ENCODE peak calls at places on chromosomes 6 and 20, in six cellular contexts. P is GM12878, G is K562, U is HCT116, B is HepG2, J is SK-N-SH. H is an unnamed sample.

GRCh38 chr6:31407699-31408098 is 4.3 kb downstream of the MICA start:
- DNase-seq in P (no peak), G (no peak), U (no peak), B (no peak), J (no peak), H (no peak)

GRCh38 chr20:1225729-1226313 is at the start of gene RAD21L1:
- DNase-seq in P (no peak), G (peak), U (peak), B (no peak), J (peak), H (peak)

GRCh38 chr6:17884501-17885039 is 102.9 kb downstream of the KIF13A start:
- DNase-seq in P (peak), G (no peak), U (no peak), B (no peak), J (no peak), H (no peak)

GRCh38 chr20:50654899-50655298 is 36.4 kb downstream of the RIPOR3 start:
- DNase-seq in P (no peak), G (no peak), U (no peak), B (no peak), J (no peak), H (no peak)

GRCh38 chr6:168004945-168005344 is 7.5 kb downstream of the KIF25 start:
- DNase-seq in P (no peak), G (no peak), U (no peak), B (no peak), J (no peak), H (no peak)

GRCh38 chr6:101341926-101342325 is 51.6 kb upstream of the GRIK2 start:
- DNase-seq in P (no peak), G (no peak), U (no peak), B (no peak), J (no peak), H (no peak)

GRCh38 chr20:63980806-63981728 is at the start of gene PRPF6:
- DNase-seq in P (peak), G (peak), U (peak), B (peak), J (peak), H (peak)

GRCh38 chr20:24833592-24833991 is 115.5 kb upstream of the CST7 start:
- DNase-seq in P (no peak), G (no peak), U (no peak), B (no peak), J (no peak), H (no peak)

GRCh38 chr6:161233986-161234620 is 39.8 kb downstream of the AGPAT4 start:
- DNase-seq in P (no peak), G (no peak), U (peak), B (no peak), J (peak), H (no peak)

GRCh38 chr6:137873273-137873762 is 6.3 kb downstream of the TNFAIP3 start:
- DNase-seq in P (peak), G (no peak), U (no peak), B (peak), J (no peak), H (no peak)

GRCh38 chr6:129189266-129189665 is 306.3 kb downstream of the LAMA2 start:
- DNase-seq in P (no peak), G (no peak), U (no peak), B (no peak), J (no peak), H (no peak)

GRCh38 chr6:11324453-11325023 is 92.1 kb upstream of the NEDD9 start:
- DNase-seq in P (peak), G (no peak), U (no peak), B (no peak), J (no peak), H (no peak)

GRCh38 chr6:20724443-20724842 is 190.2 kb downstream of the CDKAL1 start:
- DNase-seq in P (no peak), G (no peak), U (no peak), B (no peak), J (no peak), H (no peak)

GRCh38 chr6:166611631-166612030 is 15.4 kb downstream of the RPS6KA2 start:
- DNase-seq in P (no peak), G (no peak), U (no peak), B (no peak), J (no peak), H (peak)

GRCh38 chr6:9204171-9204570 is 768.8 kb upstream of the SLC35B3 start:
- DNase-seq in P (no peak), G (no peak), U (peak), B (no peak), J (no peak), H (peak)

GRCh38 chr6:73746776-73747175 is 50.8 kb downstream of the CD109 start:
- DNase-seq in P (no peak), G (no peak), U (no peak), B (no peak), J (no peak), H (no peak)

GRCh38 chr20:46624941-46625340 is 26.3 kb downstream of the SLC13A3 start:
- DNase-seq in P (no peak), G (no peak), U (no peak), B (no peak), J (no peak), H (no peak)

GRCh38 chr6:6516643-6517042 is 71.9 kb upstream of the LY86 start:
- DNase-seq in P (peak), G (no peak), U (no peak), B (no peak), J (no peak), H (no peak)

GRCh38 chr20:12591949-12592470 is 416.8 kb upstream of the SPTLC3 start:
- DNase-seq in P (no peak), G (no peak), U (no peak), B (no peak), J (no peak), H (no peak)

GRCh38 chr6:11194399-11195274 is 37.8 kb downstream of the NEDD9 start:
- DNase-seq in P (no peak), G (no peak), U (no peak), B (no peak), J (no peak), H (no peak)

GRCh38 chr6:158033751-158034702 is 52.4 kb downstream of the SYNJ2 start:
- DNase-seq in P (no peak), G (no peak), U (no peak), B (peak), J (no peak), H (no peak)

GRCh38 chr20:15700147-15700765 is 873.0 kb downstream of the KIF16B start:
- DNase-seq in P (no peak), G (no peak), U (no peak), B (no peak), J (peak), H (peak)

GRCh38 chr20:50968289-50968688 is 9.7 kb downstream of the MOCS3 start:
- DNase-seq in P (no peak), G (no peak), U (no peak), B (no peak), J (no peak), H (no peak)

GRCh38 chr6:138509371-138509770 is 10.1 kb upstream of the NHSL1 start:
- DNase-seq in P (no peak), G (peak), U (peak), B (peak), J (peak), H (peak)

GRCh38 chr6:167141667-167142432 is 15.9 kb downstream of the GPR31 start:
- DNase-seq in P (no peak), G (peak), U (peak), B (peak), J (peak), H (peak)

GRCh38 chr6:169092375-169092774 is 161.3 kb downstream of the THBS2 start:
- DNase-seq in P (no peak), G (no peak), U (no peak), B (no peak), J (no peak), H (no peak)

GRCh38 chr6:3882865-3883264 is 33.7 kb downstream of the FAM50B start:
- DNase-seq in P (no peak), G (no peak), U (no peak), B (no peak), J (no peak), H (no peak)

GRCh38 chr20:431012-431904 is 23.2 kb downstream of the RBCK1 start:
- DNase-seq in P (no peak), G (peak), U (peak), B (peak), J (peak), H (peak)

GRCh38 chr20:19114410-19114809 is 98.0 kb upstream of the SLC24A3 start:
- DNase-seq in P (peak), G (no peak), U (no peak), B (no peak), J (no peak), H (peak)

GRCh38 chr6:105137388-105137787 is 42.4 kb downstream of the POPDC3 start:
- DNase-seq in P (no peak), G (no peak), U (no peak), B (no peak), J (peak), H (no peak)

GRCh38 chr6:16985484-16986284 is 116.2 kb upstream of the STMND1 start:
- DNase-seq in P (no peak), G (no peak), U (no peak), B (no peak), J (no peak), H (no peak)

GRCh38 chr6:55980627-55981211 is 105.3 kb upstream of the BMP5 start:
- DNase-seq in P (no peak), G (no peak), U (peak), B (peak), J (peak), H (peak)

GRCh38 chr6:43490523-43490939 is 13.2 kb downstream of the TJAP1 start:
- DNase-seq in P (no peak), G (no peak), U (no peak), B (peak), J (no peak), H (no peak)

DNA sequence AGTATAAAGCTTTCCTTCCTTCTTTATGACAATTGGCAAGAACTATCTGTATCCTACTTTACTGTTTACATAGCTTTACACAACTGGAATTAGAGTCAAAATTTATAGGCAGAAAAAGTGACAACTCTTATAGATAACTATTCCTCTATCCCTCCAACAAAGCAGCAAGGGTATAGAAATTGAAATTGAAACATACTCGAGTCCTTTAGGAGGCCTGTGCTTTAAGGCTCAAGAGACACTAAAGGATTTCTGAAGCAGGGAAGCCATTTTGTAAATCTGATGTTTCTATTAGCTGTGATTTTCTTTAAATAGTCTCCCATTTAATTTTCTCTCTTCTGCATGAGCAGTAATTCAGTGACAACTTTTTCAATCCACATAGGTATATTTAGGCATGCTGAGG is 567.6 kb upstream of the MAN1A1 start:
- DNase-seq in P (no peak), G (no peak), U (no peak), B (no peak), J (no peak), H (no peak)
- TF ChIP-seq JUND in P (no peak), G (no peak), U (no peak), B (no peak), J (no peak), H (no peak)

DNA sequence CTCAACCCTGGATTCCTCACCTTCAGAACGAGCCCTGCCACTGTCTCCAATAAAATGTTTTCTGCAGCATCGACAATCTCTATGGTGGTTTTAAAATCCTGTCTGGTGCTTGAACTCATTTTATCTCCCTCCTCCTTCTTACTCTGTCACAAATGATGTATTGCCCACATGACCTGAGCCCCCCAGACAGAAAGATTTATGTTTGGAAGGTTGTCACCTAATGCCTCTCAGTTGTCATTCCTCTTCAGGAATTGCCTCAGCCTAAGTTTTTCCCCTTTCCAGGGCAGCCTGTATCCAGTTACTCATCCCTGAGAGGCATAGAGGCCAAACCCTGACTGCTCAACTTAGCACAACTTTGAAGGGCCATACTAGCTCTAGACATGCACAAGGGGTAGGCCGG is 9.2 kb downstream of the GPX5 start:
- DNase-seq in P (no peak), G (no peak), U (no peak), B (no peak), J (no peak), H (no peak)
- TF ChIP-seq JUND in P (no peak), G (no peak), U (no peak), B (no peak), J (no peak), H (no peak)

DNA sequence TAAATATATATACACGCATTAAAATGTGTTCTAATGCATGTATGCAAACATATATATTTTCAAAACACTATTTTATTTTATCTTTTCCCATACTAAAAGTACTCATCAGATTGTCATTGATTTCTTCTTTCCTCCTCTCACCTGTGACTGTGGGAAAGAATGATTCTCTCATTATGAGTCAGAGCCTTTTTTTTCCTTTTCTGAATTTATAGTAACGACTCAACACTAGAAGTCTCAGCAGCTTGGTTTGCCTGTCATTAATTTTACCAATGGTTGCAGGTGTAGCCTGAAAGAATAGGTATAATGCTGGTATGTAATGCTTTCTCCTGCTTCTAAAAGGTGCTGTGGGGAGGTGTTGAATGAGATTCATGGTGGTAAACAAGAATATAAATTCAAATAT is 328.7 kb downstream of the UTRN start:
- DNase-seq in P (no peak), G (no peak), U (peak), B (no peak), J (no peak), H (no peak)
- TF ChIP-seq JUND in P (peak), G (no peak), U (peak), B (no peak), J (no peak), H (no peak)

DNA sequence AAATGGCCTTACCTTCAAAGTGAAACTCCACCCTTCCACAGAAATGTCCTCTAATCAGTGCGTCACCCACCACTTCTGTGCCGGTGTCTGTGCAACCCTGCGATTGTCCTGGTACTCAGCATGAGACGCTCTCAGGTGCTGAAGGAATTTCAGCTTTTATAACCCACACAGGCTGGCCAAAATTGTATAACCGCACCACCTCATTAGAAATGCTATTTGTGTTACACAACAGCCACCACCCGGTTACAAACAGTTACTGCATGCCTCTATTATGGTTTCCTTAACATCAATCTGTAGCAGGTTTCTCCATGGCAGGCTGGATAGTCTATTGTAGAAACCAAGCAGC is 51.5 kb downstream of the SLC23A2 start:
- DNase-seq in P (no peak), G (peak), U (no peak), B (peak), J (peak), H (peak)
- TF ChIP-seq JUND in P (no peak), G (no peak), U (no peak), B (no peak), J (no peak), H (no peak)

GRCh38 chr6:15417811-15418210 is 171.9 kb downstream of the JARID2 start:
- DNase-seq in P (no peak), G (no peak), U (no peak), B (no peak), J (no peak), H (no peak)
- TF ChIP-seq JUND in P (no peak), G (no peak), U (no peak), B (no peak), J (no peak), H (no peak)

DNA sequence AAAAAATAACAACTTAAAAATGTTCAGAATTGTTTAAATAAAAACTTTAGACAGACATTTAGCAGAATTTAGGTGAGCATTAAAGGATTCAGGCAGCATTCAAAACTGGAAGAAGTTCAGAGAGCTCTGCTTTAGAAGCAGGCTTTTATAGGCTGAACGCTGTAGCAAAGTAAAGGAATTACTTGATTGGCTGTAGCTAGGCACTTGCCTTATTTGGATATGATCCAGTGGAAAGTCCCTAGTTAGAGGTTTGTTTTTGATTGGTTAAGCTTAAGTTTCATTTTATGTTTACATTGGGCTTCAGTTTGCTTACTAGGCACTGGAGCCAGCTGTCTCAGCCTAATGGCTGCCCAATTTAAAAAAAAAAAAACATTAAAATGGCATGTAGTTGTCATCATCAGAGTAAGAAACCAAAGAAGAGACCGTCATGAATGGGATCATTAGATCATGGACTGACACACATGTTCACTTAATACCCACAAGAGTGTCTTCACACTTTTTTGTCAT is 65.1 kb downstream of the CBFA2T2 start:
- DNase-seq in P (peak), G (peak), U (peak), B (peak), J (no peak), H (peak)
- TF ChIP-seq JUND in P (no peak), G (no peak), U (no peak), B (no peak), J (no peak), H (no peak)

H was measured in T47D.